ENCODE peak calls at places on chromosomes 16 and 17, in nine cellular contexts. One of them, this sample, is unnamed.

GRCh38 chr17:15947976-15948752 is 3.2 kb downstream of the ADORA2B start:
- ATAC-seq in upper lobe of left lung: no peak
- ATAC-seq in A549: no peak
- ATAC-seq in HepG2: no peak
- ATAC-seq in gastrocnemius medialis: no peak
- ATAC-seq in K562: no peak
- ATAC-seq in HCT116: no peak
- ATAC-seq in GM12878: no peak
- ATAC-seq in body of pancreas: no peak
- ATAC-seq in this sample: no peak

GRCh38 chr16:67215690-67216089 is 11.2 kb upstream of the TMEM208 start:
- ATAC-seq in HepG2: no peak
- ATAC-seq in body of pancreas: no peak
- ATAC-seq in A549: no peak
- ATAC-seq in HCT116: peak; percentile 41
- ATAC-seq in gastrocnemius medialis: no peak
- ATAC-seq in upper lobe of left lung: no peak
- ATAC-seq in K562: no peak
- ATAC-seq in GM12878: no peak
- ATAC-seq in this sample: no peak

GRCh38 chr16:2484898-2485508 is 10.1 kb downstream of the TBC1D24 start:
- ATAC-seq in GM12878: no peak
- ATAC-seq in upper lobe of left lung: no peak
- ATAC-seq in gastrocnemius medialis: no peak
- ATAC-seq in A549: no peak
- ATAC-seq in HepG2: peak; percentile 86
- ATAC-seq in K562: peak; percentile 84
- ATAC-seq in body of pancreas: no peak
- ATAC-seq in HCT116: no peak
- ATAC-seq in this sample: no peak

GRCh38 chr16:88345031-88345942 is 37.5 kb upstream of the ZNF469 start:
- ATAC-seq in upper lobe of left lung: no peak
- ATAC-seq in A549: no peak
- ATAC-seq in HCT116: no peak
- ATAC-seq in K562: no peak
- ATAC-seq in GM12878: no peak
- ATAC-seq in HepG2: no peak
- ATAC-seq in body of pancreas: no peak
- ATAC-seq in gastrocnemius medialis: no peak
- ATAC-seq in this sample: no peak

GRCh38 chr17:79890706-79891105 is 51.5 kb upstream of the CBX4 start:
- ATAC-seq in HepG2: no peak
- ATAC-seq in upper lobe of left lung: no peak
- ATAC-seq in gastrocnemius medialis: no peak
- ATAC-seq in GM12878: no peak
- ATAC-seq in K562: no peak
- ATAC-seq in body of pancreas: no peak
- ATAC-seq in A549: no peak
- ATAC-seq in HCT116: no peak
- ATAC-seq in this sample: no peak

GRCh38 chr17:55770220-55770870 is 19.5 kb downstream of the PCTP start:
- ATAC-seq in K562: peak; percentile 65
- ATAC-seq in HCT116: peak; percentile 90
- ATAC-seq in HepG2: peak; percentile 67
- ATAC-seq in gastrocnemius medialis: peak; percentile 83
- ATAC-seq in A549: peak; percentile 76
- ATAC-seq in body of pancreas: peak; percentile 38
- ATAC-seq in GM12878: no peak
- ATAC-seq in upper lobe of left lung: no peak
- ATAC-seq in this sample: peak; percentile 79

GRCh38 chr16:88862968-88863367 is 3.5 kb downstream of the PABPN1L start:
- ATAC-seq in HCT116: no peak
- ATAC-seq in GM12878: no peak
- ATAC-seq in A549: no peak
- ATAC-seq in HepG2: no peak
- ATAC-seq in gastrocnemius medialis: no peak
- ATAC-seq in upper lobe of left lung: no peak
- ATAC-seq in body of pancreas: no peak
- ATAC-seq in K562: no peak
- ATAC-seq in this sample: no peak

GRCh38 chr17:7014995-7015586 is 2.7 kb downstream of the RNASEK start:
- ATAC-seq in gastrocnemius medialis: no peak
- ATAC-seq in A549: no peak
- ATAC-seq in upper lobe of left lung: no peak
- ATAC-seq in GM12878: peak; percentile 36
- ATAC-seq in body of pancreas: no peak
- ATAC-seq in K562: no peak
- ATAC-seq in HCT116: no peak
- ATAC-seq in HepG2: peak; percentile 1
- ATAC-seq in this sample: no peak

GRCh38 chr17:43591750-43592562 is 45.8 kb upstream of the ETV4 start:
- ATAC-seq in body of pancreas: peak; percentile 55
- ATAC-seq in upper lobe of left lung: peak; percentile 75
- ATAC-seq in HCT116: no peak
- ATAC-seq in K562: no peak
- ATAC-seq in GM12878: peak; percentile 64
- ATAC-seq in HepG2: no peak
- ATAC-seq in A549: peak; percentile 9
- ATAC-seq in gastrocnemius medialis: peak; percentile 72
- ATAC-seq in this sample: peak; percentile 85

GRCh38 chr16:10080031-10080772 is 102.0 kb downstream of the GRIN2A start:
- ATAC-seq in K562: no peak
- ATAC-seq in HCT116: peak; percentile 72
- ATAC-seq in gastrocnemius medialis: peak; percentile 84
- ATAC-seq in A549: peak; percentile 24
- ATAC-seq in body of pancreas: peak; percentile 89
- ATAC-seq in upper lobe of left lung: peak; percentile 13
- ATAC-seq in GM12878: no peak
- ATAC-seq in HepG2: peak; percentile 30
- ATAC-seq in this sample: peak; percentile 80

GRCh38 chr17:31722251-31723056 is 136.6 kb downstream of the COPRS start:
- ATAC-seq in HepG2: no peak
- ATAC-seq in HCT116: peak; percentile 44
- ATAC-seq in K562: no peak
- ATAC-seq in body of pancreas: peak; percentile 78
- ATAC-seq in upper lobe of left lung: peak; percentile 28
- ATAC-seq in A549: no peak
- ATAC-seq in GM12878: no peak
- ATAC-seq in gastrocnemius medialis: peak; percentile 39
- ATAC-seq in this sample: peak; percentile 73
- TF ChIP-seq POLR2A in HepG2: no peak
- TF ChIP-seq POLR2A in HCT116: no peak
- TF ChIP-seq POLR2A in K562: no peak
- TF ChIP-seq POLR2A in body of pancreas: no peak
- TF ChIP-seq POLR2A in upper lobe of left lung: no peak
- TF ChIP-seq POLR2A in A549: no peak
- TF ChIP-seq POLR2A in GM12878: no peak
- TF ChIP-seq POLR2A in gastrocnemius medialis: no peak
- TF ChIP-seq POLR2A in this sample: no peak

GRCh38 chr17:38464723-38465419 is 36.6 kb downstream of the ARHGAP23 start:
- ATAC-seq in upper lobe of left lung: peak; percentile 91
- ATAC-seq in gastrocnemius medialis: peak; percentile 66
- ATAC-seq in body of pancreas: peak; percentile 76
- ATAC-seq in GM12878: no peak
- ATAC-seq in HCT116: peak; percentile 91
- ATAC-seq in K562: peak; percentile 89
- ATAC-seq in HepG2: peak; percentile 3
- ATAC-seq in A549: peak; percentile 77
- ATAC-seq in this sample: peak; percentile 92

GRCh38 chr17:38464251-38464722 is 36.0 kb downstream of the ARHGAP23 start:
- ATAC-seq in body of pancreas: peak; percentile 22
- ATAC-seq in K562: no peak
- ATAC-seq in A549: peak; percentile 9
- ATAC-seq in GM12878: no peak
- ATAC-seq in upper lobe of left lung: no peak
- ATAC-seq in HepG2: no peak
- ATAC-seq in HCT116: peak; percentile 39
- ATAC-seq in gastrocnemius medialis: peak; percentile 51
- ATAC-seq in this sample: peak; percentile 15

GRCh38 chr17:38465420-38466345 is 37.4 kb downstream of the ARHGAP23 start:
- ATAC-seq in K562: no peak
- ATAC-seq in gastrocnemius medialis: peak; percentile 79
- ATAC-seq in HepG2: peak; percentile 10
- ATAC-seq in HCT116: peak; percentile 66
- ATAC-seq in GM12878: no peak
- ATAC-seq in body of pancreas: peak; percentile 64
- ATAC-seq in A549: peak; percentile 48
- ATAC-seq in upper lobe of left lung: peak; percentile 62
- ATAC-seq in this sample: peak; percentile 77

GRCh38 chr17:38467491-38467890 is 39.2 kb downstream of the ARHGAP23 start:
- ATAC-seq in gastrocnemius medialis: no peak
- ATAC-seq in HepG2: no peak
- ATAC-seq in body of pancreas: no peak
- ATAC-seq in A549: no peak
- ATAC-seq in K562: no peak
- ATAC-seq in HCT116: no peak
- ATAC-seq in GM12878: no peak
- ATAC-seq in upper lobe of left lung: no peak
- ATAC-seq in this sample: no peak

DNA sequence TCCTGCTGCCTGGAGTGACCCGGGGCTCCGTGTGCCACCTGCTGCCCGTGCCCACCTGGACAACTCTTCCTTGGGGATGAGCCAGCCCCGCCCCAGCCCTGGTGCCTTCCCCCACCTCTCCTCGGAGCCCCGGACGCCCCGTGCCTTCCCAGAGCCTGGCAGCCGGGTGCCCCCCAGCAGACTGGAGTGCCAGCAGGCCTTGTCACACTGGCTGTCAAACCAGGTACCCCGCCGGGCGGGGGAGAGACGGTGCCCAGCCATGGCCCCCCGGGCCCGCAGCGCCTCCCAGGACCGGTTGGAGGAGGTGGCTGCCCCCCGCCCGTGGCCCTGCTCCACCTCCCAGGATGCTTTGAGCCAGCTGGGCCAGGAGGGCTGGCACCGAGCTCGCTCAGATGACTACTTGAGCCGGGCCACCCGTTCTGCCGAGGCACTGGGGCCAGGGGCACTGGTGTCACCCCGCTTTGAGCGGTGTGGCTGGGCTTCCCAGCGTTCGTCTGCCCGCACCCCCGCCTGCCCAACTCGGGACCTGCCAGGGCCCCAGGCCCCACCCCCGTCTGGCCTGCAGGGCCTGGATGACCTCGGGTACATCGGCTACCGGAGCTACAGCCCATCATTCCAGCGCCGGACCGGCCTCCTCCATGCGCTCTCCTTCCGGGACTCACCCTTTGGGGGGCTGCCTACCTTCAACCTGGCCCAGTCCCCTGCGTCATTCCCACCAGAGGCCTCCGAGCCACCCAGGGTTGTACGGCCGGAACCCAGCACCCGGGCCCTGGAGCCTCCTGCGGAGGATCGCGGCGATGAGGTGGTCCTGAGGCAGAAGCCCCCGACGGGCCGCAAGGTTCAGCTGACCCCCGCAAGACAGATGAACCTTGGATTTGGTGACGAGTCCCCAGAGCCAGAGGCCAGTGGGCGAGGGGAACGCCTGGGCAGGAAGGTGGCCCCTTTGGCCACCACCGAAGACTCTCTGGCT is 38.4 kb downstream of the ARHGAP23 start:
- ATAC-seq in HepG2: no peak
- ATAC-seq in GM12878: no peak
- ATAC-seq in upper lobe of left lung: no peak
- ATAC-seq in body of pancreas: no peak
- ATAC-seq in gastrocnemius medialis: no peak
- ATAC-seq in K562: no peak
- ATAC-seq in A549: no peak
- ATAC-seq in HCT116: no peak
- ATAC-seq in this sample: no peak
- H3K27ac ChIP-seq in HepG2: no peak overlapping the region
- H3K27ac ChIP-seq in GM12878: no peak overlapping the region
- H3K27ac ChIP-seq in upper lobe of left lung: peak overlapping the region; percentile 85
- H3K27ac ChIP-seq in body of pancreas: no peak overlapping the region
- H3K27ac ChIP-seq in gastrocnemius medialis: peak overlapping the region; percentile 88
- H3K27ac ChIP-seq in K562: no peak overlapping the region
- H3K27ac ChIP-seq in A549: peak overlapping the region; percentile 88
- H3K27ac ChIP-seq in HCT116: peak overlapping the region; percentile 84
- H3K27ac ChIP-seq in this sample: peak overlapping the region; percentile 96

GRCh38 chr16:1333149-1333812 is at the start of gene BAIAP3:
- ATAC-seq in K562: peak; percentile 83
- ATAC-seq in GM12878: peak; percentile 11
- ATAC-seq in upper lobe of left lung: no peak
- ATAC-seq in HCT116: peak; percentile 79
- ATAC-seq in gastrocnemius medialis: peak; percentile 61
- ATAC-seq in A549: peak; percentile 17
- ATAC-seq in body of pancreas: peak; percentile 54
- ATAC-seq in HepG2: no peak
- ATAC-seq in this sample: peak; percentile 43
- TF ChIP-seq POLR2A in K562: no peak
- TF ChIP-seq POLR2A in GM12878: peak; percentile 30
- TF ChIP-seq POLR2A in upper lobe of left lung: no peak
- TF ChIP-seq POLR2A in HCT116: peak; percentile 60
- TF ChIP-seq POLR2A in gastrocnemius medialis: peak; percentile 26
- TF ChIP-seq POLR2A in A549: peak; percentile 41
- TF ChIP-seq POLR2A in body of pancreas: no peak
- TF ChIP-seq POLR2A in HepG2: peak; percentile 77
- TF ChIP-seq POLR2A in this sample: no peak

GRCh38 chr16:50694206-50694605 is 800 bp downstream of the NOD2 start:
- ATAC-seq in body of pancreas: no peak
- ATAC-seq in K562: no peak
- ATAC-seq in GM12878: peak; percentile 4
- ATAC-seq in A549: no peak
- ATAC-seq in HepG2: no peak
- ATAC-seq in gastrocnemius medialis: no peak
- ATAC-seq in HCT116: no peak
- ATAC-seq in upper lobe of left lung: no peak
- ATAC-seq in this sample: no peak

GRCh38 chr16:50697421-50697715 is 4.0 kb downstream of the NOD2 start:
- ATAC-seq in GM12878: peak; percentile 6
- ATAC-seq in A549: no peak
- ATAC-seq in upper lobe of left lung: no peak
- ATAC-seq in body of pancreas: no peak
- ATAC-seq in HepG2: no peak
- ATAC-seq in HCT116: no peak
- ATAC-seq in K562: no peak
- ATAC-seq in gastrocnemius medialis: no peak
- ATAC-seq in this sample: no peak

GRCh38 chr16:50695017-50696000 is 1.9 kb downstream of the NOD2 start:
- ATAC-seq in K562: no peak
- ATAC-seq in HepG2: no peak
- ATAC-seq in GM12878: no peak
- ATAC-seq in HCT116: no peak
- ATAC-seq in gastrocnemius medialis: no peak
- ATAC-seq in body of pancreas: no peak
- ATAC-seq in A549: no peak
- ATAC-seq in upper lobe of left lung: no peak
- ATAC-seq in this sample: peak; percentile 24

GRCh38 chr16:50696575-50697420 is 3.4 kb downstream of the NOD2 start:
- ATAC-seq in K562: peak; percentile 89
- ATAC-seq in body of pancreas: peak; percentile 41
- ATAC-seq in HepG2: peak; percentile 71
- ATAC-seq in upper lobe of left lung: peak; percentile 78
- ATAC-seq in gastrocnemius medialis: no peak
- ATAC-seq in GM12878: peak; percentile 76
- ATAC-seq in HCT116: peak; percentile 86
- ATAC-seq in A549: no peak
- ATAC-seq in this sample: peak; percentile 69

DNA sequence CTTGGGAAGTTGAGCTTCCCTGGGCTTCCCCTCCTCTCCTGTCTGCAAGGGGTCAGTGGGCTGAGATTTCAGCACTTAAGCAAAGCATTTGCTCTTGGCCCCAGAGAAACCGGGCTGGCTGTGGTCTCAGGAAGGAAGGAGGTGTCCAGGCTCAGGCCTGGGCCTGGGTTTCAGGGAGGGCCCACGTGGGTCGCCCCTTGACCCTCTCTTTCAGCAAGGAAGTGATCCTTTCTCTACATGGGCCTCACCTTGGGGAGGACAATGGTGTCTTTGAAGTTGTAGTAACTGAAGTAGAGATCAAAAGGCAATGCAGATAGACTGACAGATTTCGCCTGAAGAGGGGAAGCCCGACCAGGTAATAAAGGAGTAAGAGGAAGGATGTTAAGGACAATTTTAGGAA is 2.7 kb downstream of the NOD2 start:
- ATAC-seq in A549: no peak
- ATAC-seq in upper lobe of left lung: no peak
- ATAC-seq in K562: no peak
- ATAC-seq in HepG2: peak; percentile 16
- ATAC-seq in body of pancreas: no peak
- ATAC-seq in GM12878: peak; percentile 45
- ATAC-seq in gastrocnemius medialis: no peak
- ATAC-seq in HCT116: no peak
- ATAC-seq in this sample: no peak
- H3K27ac ChIP-seq in A549: no peak overlapping the region
- H3K27ac ChIP-seq in upper lobe of left lung: peak overlapping the region; percentile 88
- H3K27ac ChIP-seq in K562: no peak overlapping the region
- H3K27ac ChIP-seq in HepG2: peak overlapping the region; percentile 12
- H3K27ac ChIP-seq in body of pancreas: peak overlapping the region; percentile 44
- H3K27ac ChIP-seq in GM12878: peak overlapping the region; percentile 95
- H3K27ac ChIP-seq in gastrocnemius medialis: peak overlapping the region; percentile 87
- H3K27ac ChIP-seq in HCT116: no peak overlapping the region
- H3K27ac ChIP-seq in this sample: no peak overlapping the region

This sample was measured in gastroesophageal sphincter.